ENCODE peak calls at places on chromosomes 5 and 9, in four cellular contexts. T is heart left ventricle, F is transverse colon, Z is uterus. P is an unnamed sample.

GRCh38 chr9:22240619-22241018 is 206.0 kb upstream of the DMRTA1 start:
- DNase-seq in T (no peak), F (no peak), Z (no peak), P (no peak)

GRCh38 chr9:37591775-37592107 is 656 bp downstream of the TOMM5 start:
- DNase-seq in T (no peak), F (no peak), Z (no peak), P (no peak)

GRCh38 chr9:13628526-13628925 is 349.0 kb upstream of the MPDZ start:
- DNase-seq in T (no peak), F (no peak), Z (no peak), P (no peak)

GRCh38 chr9:94826044-94826443 is 99.5 kb downstream of the AOPEP start:
- DNase-seq in T (no peak), F (no peak), Z (no peak), P (no peak)

GRCh38 chr9:37840560-37841194 is 40.1 kb downstream of the DCAF10 start:
- DNase-seq in T (no peak), F (no peak), Z (no peak), P (no peak)

GRCh38 chr9:95605087-95605486 is 88.3 kb upstream of the PTCH1 start:
- DNase-seq in T (no peak), F (no peak), Z (no peak), P (no peak)

GRCh38 chr9:125405938-125406811 is 144.5 kb downstream of the GAPVD1 start:
- DNase-seq in T (no peak), F (no peak), Z (no peak), P (no peak)

GRCh38 chr5:172453986-172454354 is 355 bp downstream of the SH3PXD2B start:
- DNase-seq in T (peak; percentile 61), F (peak; percentile 42), Z (peak; percentile 69), P (peak; percentile 74)

GRCh38 chr9:21576331-21577189 is 94.4 kb upstream of the IFNE start:
- DNase-seq in T (no peak), F (no peak), Z (no peak), P (peak; percentile 91)

GRCh38 chr5:149406203-149406978 is 27.3 kb upstream of the IL17B start:
- DNase-seq in T (peak; percentile 79), F (peak; percentile 70), Z (peak; percentile 96), P (peak; percentile 96)

GRCh38 chr5:38929838-38930237 is 84.0 kb downstream of the OSMR start:
- DNase-seq in T (no peak), F (no peak), Z (no peak), P (no peak)

GRCh38 chr9:115985657-115986056 is 167.9 kb upstream of the PAPPA start:
- DNase-seq in T (no peak), F (no peak), Z (no peak), P (no peak)

GRCh38 chr9:37927611-37928551 is 24.0 kb upstream of the SLC25A51 start:
- DNase-seq in T (no peak), F (no peak), Z (no peak), P (no peak)

GRCh38 chr5:113274836-113275414 is 159.9 kb downstream of the TSSK1B start:
- DNase-seq in T (no peak), F (no peak), Z (no peak), P (peak; percentile 91)

GRCh38 chr9:7637073-7637472 is 162.5 kb downstream of the DMAC1 start:
- DNase-seq in T (no peak), F (no peak), Z (no peak), P (no peak)

GRCh38 chr5:150159741-150160179 is 4.1 kb upstream of the PDGFRB start:
- DNase-seq in T (peak; percentile 82), F (no peak), Z (peak; percentile 78), P (peak; percentile 79)

GRCh38 chr5:24765219-24765618 is 120.4 kb upstream of the CDH10 start:
- DNase-seq in T (no peak), F (no peak), Z (no peak), P (no peak)

GRCh38 chr5:127434588-127434987 is 82.9 kb upstream of the PRRC1 start:
- DNase-seq in T (no peak), F (no peak), Z (no peak), P (no peak)

GRCh38 chr5:172164773-172165212 is 23.2 kb downstream of the STK10 start:
- DNase-seq in T (no peak), F (no peak), Z (no peak), P (no peak)

GRCh38 chr5:171424726-171425125 is 5.3 kb downstream of the FGF18 start:
- DNase-seq in T (no peak), F (no peak), Z (no peak), P (no peak)

GRCh38 chr9:128495804-128496417 is 8.6 kb upstream of the GLE1 start:
- DNase-seq in T (no peak), F (no peak), Z (no peak), P (no peak)

GRCh38 chr9:131233556-131233955 is 42.8 kb downstream of the FAM78A start:
- DNase-seq in T (no peak), F (no peak), Z (no peak), P (no peak)

GRCh38 chr5:8844206-8844605 is 701.7 kb downstream of the SEMA5A start:
- DNase-seq in T (no peak), F (no peak), Z (no peak), P (no peak)

GRCh38 chr5:73454379-73455036 is 5.9 kb upstream of the FOXD1 start:
- DNase-seq in T (no peak), F (peak; percentile 59), Z (no peak), P (peak; percentile 54)
- H3K27me3 ChIP-seq in T (peaks cover 36% of the 10 kb centered on the region), F (peaks cover 94% of the 10 kb centered on the region), Z (peaks cover 23% of the 10 kb centered on the region), P (no peaks in the 10 kb centered on the region)

DNA sequence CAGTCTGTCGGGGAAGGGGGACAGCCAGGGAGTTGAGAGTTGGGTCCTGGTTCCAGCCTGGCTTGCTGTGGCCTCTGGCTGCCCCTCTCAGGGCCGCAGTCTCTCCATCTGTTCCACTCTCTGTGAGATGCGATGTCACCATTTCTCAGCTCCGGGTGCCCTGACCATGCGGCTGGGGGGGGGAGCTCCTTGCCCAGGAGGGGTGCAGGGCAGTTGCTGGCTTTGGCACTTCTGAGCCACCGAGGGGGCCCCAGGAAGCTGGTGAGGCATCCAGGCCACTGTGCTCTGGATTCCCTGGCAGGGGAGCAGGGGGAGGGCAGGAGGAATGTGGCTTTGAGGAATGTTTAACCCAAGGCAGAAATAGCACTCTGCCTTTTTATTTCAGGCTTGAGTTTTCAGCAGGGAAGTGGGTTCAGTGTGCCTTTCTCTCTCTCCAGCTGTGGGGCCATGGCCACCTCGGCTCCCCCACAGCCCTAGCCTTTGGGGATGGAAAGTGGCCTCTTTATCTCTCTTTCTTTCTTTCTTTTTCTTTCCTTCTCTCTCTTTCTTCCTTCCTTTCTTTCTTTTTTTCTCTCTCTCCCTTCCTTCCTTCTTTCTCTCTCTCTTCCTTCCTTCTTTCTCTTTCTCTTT is 11.0 kb downstream of the NCS1 start:
- DNase-seq in T (no peak), F (no peak), Z (no peak), P (peak; percentile 72)
- H3K27me3 ChIP-seq in T (no peaks in the 10 kb centered on the region), F (no peaks in the 10 kb centered on the region), Z (no peaks in the 10 kb centered on the region), P (no peaks in the 10 kb centered on the region)

GRCh38 chr9:109973336-109973735 is 193.3 kb downstream of the PALM2AKAP2 start:
- DNase-seq in T (no peak), F (no peak), Z (no peak), P (no peak)
- H3K27me3 ChIP-seq in T (no peaks in the 10 kb centered on the region), F (no peaks in the 10 kb centered on the region), Z (no peaks in the 10 kb centered on the region), P (no peaks in the 10 kb centered on the region)

DNA sequence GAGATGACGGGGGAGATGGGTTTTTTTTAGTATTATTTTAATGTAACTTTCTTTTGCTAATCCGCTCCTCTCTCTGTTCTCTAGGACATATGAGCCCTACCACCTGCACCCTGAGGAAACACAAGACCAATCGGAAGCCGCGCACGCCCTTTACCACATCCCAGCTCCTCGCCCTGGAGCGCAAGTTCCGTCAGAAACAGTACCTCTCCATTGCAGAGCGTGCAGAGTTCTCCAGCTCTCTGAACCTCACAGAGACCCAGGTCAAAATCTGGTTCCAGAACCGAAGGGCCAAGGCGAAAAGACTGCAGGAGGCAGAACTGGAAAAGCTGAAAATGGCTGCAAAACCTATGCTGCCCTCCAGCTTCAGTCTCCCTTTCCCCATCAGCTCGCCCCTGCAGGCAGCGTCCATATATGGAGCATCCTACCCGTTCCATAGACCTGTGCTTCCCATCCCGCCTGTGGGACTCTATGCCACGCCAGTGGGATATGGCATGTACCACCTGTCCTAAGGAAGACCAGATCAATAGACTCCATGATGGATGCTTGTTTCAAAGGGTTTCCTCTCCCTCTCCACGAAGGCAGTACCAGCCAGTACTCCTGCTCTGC is 4.8 kb downstream of the MSX2 start:
- DNase-seq in T (no peak), F (no peak), Z (no peak), P (no peak)
- H3K27me3 ChIP-seq in T (peaks cover 41% of the 10 kb centered on the region), F (peaks cover 99% of the 10 kb centered on the region), Z (no peaks in the 10 kb centered on the region), P (peaks cover 13% of the 10 kb centered on the region)

DNA sequence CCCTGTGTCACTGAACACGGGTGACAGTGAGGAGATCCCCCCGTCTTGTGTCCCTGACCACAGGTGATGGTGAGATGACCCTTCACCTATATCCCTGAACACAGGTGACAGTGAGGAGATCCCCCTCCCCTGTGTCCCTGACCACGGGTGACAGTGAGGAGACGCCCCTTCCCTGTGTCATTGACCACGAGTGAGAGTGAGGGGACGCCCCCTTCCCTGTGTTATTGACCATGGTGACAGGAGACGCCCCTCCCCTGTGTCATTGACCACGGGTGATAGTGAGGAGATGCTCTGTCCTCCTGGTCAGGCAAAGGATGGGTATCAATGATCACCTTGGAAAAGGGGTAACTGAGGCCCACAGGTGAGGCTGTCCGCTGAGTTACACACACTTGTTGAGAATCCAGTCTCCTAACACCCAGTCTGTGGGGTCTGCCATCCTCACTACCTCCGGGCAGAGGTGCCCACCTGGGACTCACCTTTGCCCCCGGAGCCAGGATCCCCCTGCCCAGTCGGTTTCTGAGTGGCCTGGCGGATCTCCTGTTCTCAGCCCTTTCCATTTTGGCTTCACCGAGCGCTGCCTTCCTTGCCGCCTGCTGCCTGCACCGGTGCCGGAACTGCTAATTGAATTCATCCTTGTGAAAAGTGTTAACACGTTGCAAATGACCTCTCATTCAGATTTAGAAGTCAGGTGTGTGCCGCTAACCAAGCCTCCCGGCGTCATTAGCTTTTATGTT is 68.2 kb upstream of the BARHL1 start:
- DNase-seq in T (no peak), F (no peak), Z (no peak), P (no peak)
- H3K27me3 ChIP-seq in T (no peaks in the 10 kb centered on the region), F (peaks cover 19% of the 10 kb centered on the region), Z (no peaks in the 10 kb centered on the region), P (peaks cover 16% of the 10 kb centered on the region)

DNA sequence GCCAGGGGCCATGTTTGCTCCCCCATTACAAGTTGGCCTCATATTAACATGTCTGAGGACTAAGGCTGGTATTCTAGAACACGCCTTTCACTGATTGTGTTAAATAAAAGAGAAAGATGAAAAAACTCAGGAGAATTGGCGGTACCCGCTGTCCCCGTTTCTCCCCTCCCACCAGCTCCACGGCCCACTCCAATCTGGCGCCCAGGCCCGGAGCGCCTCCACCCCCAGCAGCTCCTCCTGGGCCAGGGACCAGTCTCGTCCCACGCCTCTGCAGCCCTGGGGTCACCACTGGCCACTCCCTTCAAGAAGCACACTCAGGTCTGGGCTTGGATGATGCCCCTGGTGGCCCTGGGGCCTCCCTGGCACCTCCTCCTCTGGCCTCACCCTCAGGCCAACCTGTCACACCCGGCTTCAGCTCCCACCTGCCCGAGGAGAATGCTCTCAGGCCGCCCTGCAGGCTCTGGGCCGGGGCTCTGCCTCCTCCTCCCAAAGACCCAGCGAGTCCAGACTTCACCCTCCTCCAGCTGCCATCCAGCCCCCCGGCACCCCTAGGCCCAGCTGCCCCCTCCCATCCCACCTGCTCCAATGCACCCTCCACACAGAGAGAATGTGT is 133.0 kb upstream of the PPP1R26 start:
- DNase-seq in T (no peak), F (no peak), Z (no peak), P (no peak)
- H3K27me3 ChIP-seq in T (no peaks in the 10 kb centered on the region), F (peaks cover 41% of the 10 kb centered on the region), Z (no peaks in the 10 kb centered on the region), P (peaks cover 7% of the 10 kb centered on the region)

GRCh38 chr5:2334686-2335085 is 416.8 kb downstream of the IRX2 start:
- DNase-seq in T (no peak), F (no peak), Z (no peak), P (no peak)

GRCh38 chr5:2335156-2335555 is 416.3 kb downstream of the IRX2 start:
- DNase-seq in T (no peak), F (no peak), Z (no peak), P (no peak)

GRCh38 chr5:2338686-2339085 is 412.8 kb downstream of the IRX2 start:
- DNase-seq in T (no peak), F (no peak), Z (no peak), P (no peak)

GRCh38 chr5:2332521-2332920 is 419.0 kb downstream of the IRX2 start:
- DNase-seq in T (no peak), F (no peak), Z (no peak), P (no peak)

GRCh38 chr5:2335727-2336515 is 415.6 kb downstream of the IRX2 start:
- DNase-seq in T (no peak), F (no peak), Z (no peak), P (no peak)
- H3K27me3 ChIP-seq in T (no peaks in the 10 kb centered on the region), F (no peaks in the 10 kb centered on the region), Z (no peaks in the 10 kb centered on the region), P (no peaks in the 10 kb centered on the region)